ENCODE peak calls at places on chromosomes 1 and 21, in ten cellular contexts. U, O, W, K, Q, Z, D, L, B and P are unnamed samples.

GRCh38 chr1:240030236-240030635 is 61.4 kb upstream of the FMN2 start:
- DNase-seq in L (peak), W (peak), K (no peak), Z (no peak), Q (peak), D (no peak), U (no peak), O (no peak), B (no peak), P (no peak)

GRCh38 chr1:27960762-27961645 is 1.2 kb downstream of the XKR8 start:
- DNase-seq in B (no peak), O (peak), W (no peak), K (no peak), Z (no peak), Q (no peak), U (no peak), L (no peak), D (peak), P (no peak)

GRCh38 chr1:27658951-27659496 is 13.0 kb downstream of the IFI6 start:
- DNase-seq in Q (no peak), U (peak), K (peak), B (no peak), W (peak), O (no peak), Z (peak), D (peak), L (peak), P (no peak)

GRCh38 chr1:235673981-235674380 is 24.4 kb upstream of the GNG4 start:
- DNase-seq in L (no peak), B (no peak), U (no peak), D (no peak), K (no peak), Z (no peak), W (no peak), O (no peak), Q (no peak), P (no peak)

GRCh38 chr1:22788298-22788697 is 77.7 kb downstream of the EPHB2 start:
- DNase-seq in K (no peak), W (peak), D (peak), U (no peak), Z (no peak), B (no peak), O (no peak), Q (no peak), L (no peak), P (no peak)

GRCh38 chr1:147890177-147890790 is 12.3 kb upstream of the GJA8 start:
- DNase-seq in W (peak), D (peak), B (peak), Z (no peak), Q (no peak), K (peak), L (peak), U (no peak), O (peak), P (peak)

GRCh38 chr1:162235261-162235780 is 141.3 kb downstream of the SPATA46 start:
- DNase-seq in W (peak), D (peak), K (no peak), Q (peak), Z (peak), U (peak), O (peak), B (no peak), L (no peak), P (no peak)

GRCh38 chr21:26844258-26845065 is 747 bp downstream of the ADAMTS1 start:
- DNase-seq in D (peak), U (no peak), Z (peak), B (peak), O (peak), K (no peak), L (peak), W (peak), Q (no peak), P (no peak)

GRCh38 chr1:205593532-205593931 is 38.3 kb downstream of the ELK4 start:
- DNase-seq in L (no peak), W (no peak), B (no peak), K (no peak), O (no peak), D (no peak), Z (no peak), U (no peak), Q (no peak), P (no peak)